ENCODE peak calls at places on chromosomes 1 and 21, in seven cellular contexts. E is AG04450; L is NCI-H1092 treated with DMSO at 0.1 percent for 48 hours; P is RWPE2; W is HuH-7; T is stimulated activated CD4-positive, alpha-beta T cell treated with anti-CD3 and anti-CD28 coated beads, Interleukin-1b, Interleukin-23, amount 100 ng/mL, for 4 hours; J is astrocyte of the hippocampus. Y is an unnamed sample.
A peak's percentile ranks its signal among the peaks of the same experiment; 100 is the strongest.

GRCh38 chr21:25330266-25330665 is 277.0 kb downstream of the MRPL39 start:
- DNase-seq in L (no peak), T (no peak), E (peak; percentile 23), P (no peak), J (peak; percentile 22), W (no peak), Y (peak; percentile 6)

GRCh38 chr1:25066253-25066652 is 136.2 kb upstream of the RUNX3 start:
- DNase-seq in P (peak; percentile 34), L (no peak), T (no peak), W (no peak), J (peak; percentile 79), E (no peak), Y (peak; percentile 28)

GRCh38 chr1:25811384-25812082 is 8.2 kb upstream of the MTFR1L start:
- DNase-seq in P (no peak), E (no peak), T (no peak), J (no peak), L (no peak), W (no peak), Y (no peak)

GRCh38 chr1:54129858-54130257 is 22.9 kb downstream of the CDCP2 start:
- DNase-seq in T (no peak), W (no peak), L (no peak), E (no peak), P (no peak), J (no peak), Y (no peak)

GRCh38 chr1:71881611-71882010 is 400.7 kb downstream of the NEGR1 start:
- DNase-seq in L (no peak), P (no peak), E (no peak), W (no peak), J (peak; percentile 61), T (no peak), Y (no peak)

GRCh38 chr21:44332383-44332782 is 6.8 kb downstream of the CFAP410 start:
- DNase-seq in J (no peak), E (no peak), T (no peak), P (no peak), W (no peak), L (no peak), Y (no peak)

GRCh38 chr1:65795311-65795710 is 2.6 kb downstream of the PDE4B start:
- DNase-seq in E (no peak), T (no peak), L (no peak), J (no peak), W (no peak), P (no peak), Y (peak; percentile 9)

GRCh38 chr1:155932085-155932484 is 2.1 kb downstream of the KHDC4 start:
- DNase-seq in E (no peak), T (no peak), L (no peak), W (no peak), P (no peak), J (no peak), Y (no peak)

GRCh38 chr1:73947009-73947408 is 251.0 kb downstream of the LRRIQ3 start:
- DNase-seq in J (no peak), L (no peak), W (no peak), P (no peak), T (no peak), E (no peak), Y (no peak)

GRCh38 chr1:9371391-9371935 is 78.8 kb downstream of the SPSB1 start:
- DNase-seq in P (no peak), J (peak; percentile 95), W (no peak), T (no peak), L (no peak), E (peak; percentile 44), Y (peak; percentile 68)

GRCh38 chr1:230976825-230977747 is 1.6 kb downstream of the TTC13 start:
- DNase-seq in T (no peak), P (no peak), W (no peak), L (no peak), E (no peak), J (no peak), Y (no peak)

GRCh38 chr1:67611841-67612240 is 73.2 kb upstream of the GADD45A start:
- DNase-seq in T (no peak), L (no peak), P (no peak), E (no peak), W (no peak), J (no peak), Y (peak; percentile 4)

GRCh38 chr1:31639543-31639942 is 5.1 kb downstream of the PEF1 start:
- DNase-seq in T (no peak), W (no peak), L (no peak), P (no peak), E (no peak), J (peak; percentile 28), Y (peak; percentile 78)